ENCODE peak calls at places on chromosomes 1 and 21, in eight cellular contexts. V is GM12878, W is GM13977, U is GM06990, M is AG04450, L is fibroblast of mammary gland, Y is AG10803, I is WTC11. G is an unnamed sample.

GRCh38 chr1:226149806-226150205 is 36.7 kb downstream of the ACBD3 start:
- DNase-seq in V (no peak), W (no peak), U (no peak), M (no peak), L (peak; percentile 48), Y (peak; percentile 44), I (no peak), G (no peak)

GRCh38 chr1:206658981-206659273 is 23.6 kb downstream of the DYRK3 start:
- DNase-seq in V (no peak), W (no peak), U (no peak), M (no peak), L (no peak), Y (no peak), I (no peak), G (no peak)

GRCh38 chr1:41767534-41767933 is 151.2 kb downstream of the HIVEP3 start:
- DNase-seq in V (no peak), W (no peak), U (no peak), M (no peak), L (no peak), Y (peak; percentile 37), I (no peak), G (no peak)

GRCh38 chr1:244863491-244864252 is 671 bp downstream of the HNRNPU start:
- DNase-seq in V (no peak), W (no peak), U (no peak), M (no peak), L (peak; percentile 8), Y (no peak), I (no peak), G (peak; percentile 25)

GRCh38 chr1:24470607-24471006 is 32.0 kb upstream of the RCAN3 start:
- DNase-seq in V (no peak), W (no peak), U (no peak), M (no peak), L (no peak), Y (no peak), I (no peak), G (no peak)

GRCh38 chr1:59985901-59986735 is 59.5 kb upstream of the CYP2J2 start:
- DNase-seq in V (no peak), W (no peak), U (no peak), M (no peak), L (peak; percentile 71), Y (peak; percentile 51), I (peak; percentile 26), G (no peak)

GRCh38 chr1:53471000-53471399 is 11.8 kb downstream of the DMRTB1 start:
- DNase-seq in V (no peak), W (no peak), U (no peak), M (no peak), L (no peak), Y (no peak), I (no peak), G (no peak)

GRCh38 chr1:212013672-212014071 is 21.7 kb downstream of the INTS7 start:
- DNase-seq in V (no peak), W (no peak), U (no peak), M (no peak), L (no peak), Y (no peak), I (no peak), G (no peak)

GRCh38 chr1:222106369-222106768 is 364.5 kb upstream of the DUSP10 start:
- DNase-seq in V (no peak), W (no peak), U (no peak), M (no peak), L (no peak), Y (no peak), I (peak; percentile 20), G (no peak)

GRCh38 chr1:18263547-18264130 is 156.0 kb downstream of the IGSF21 start:
- DNase-seq in V (no peak), W (no peak), U (no peak), M (no peak), L (no peak), Y (no peak), I (no peak), G (no peak)

GRCh38 chr1:53947172-53947835 is 1.2 kb downstream of the LRRC42 start:
- DNase-seq in V (no peak), W (no peak), U (no peak), M (no peak), L (no peak), Y (peak; percentile 22), I (no peak), G (no peak)

GRCh38 chr1:78892251-78892650 is 114.3 kb downstream of the ADGRL4 start:
- DNase-seq in V (no peak), W (no peak), U (no peak), M (no peak), L (peak; percentile 78), Y (peak; percentile 55), I (no peak), G (no peak)

GRCh38 chr1:36918604-36919003 is 115.7 kb downstream of the GRIK3 start:
- DNase-seq in V (no peak), W (no peak), U (no peak), M (no peak), L (no peak), Y (no peak), I (no peak), G (no peak)

GRCh38 chr1:8182034-8182761 is 135.7 kb upstream of the SLC45A1 start:
- DNase-seq in V (peak; percentile 87), W (peak; percentile 61), U (peak; percentile 44), M (no peak), L (peak; percentile 22), Y (peak; percentile 26), I (no peak), G (no peak)

GRCh38 chr21:46386726-46387073 is 62.7 kb downstream of the PCNT start:
- DNase-seq in V (no peak), W (no peak), U (no peak), M (no peak), L (no peak), Y (no peak), I (no peak), G (no peak)
- TF ChIP-seq CTCF in V (no peak), W (no peak), U (no peak), M (no peak), L (no peak), Y (no peak), I (no peak), G (no peak)

GRCh38 chr1:230191839-230192238 is 124.8 kb downstream of the GALNT2 start:
- DNase-seq in V (no peak), W (no peak), U (no peak), M (no peak), L (no peak), Y (no peak), I (no peak), G (no peak)
- TF ChIP-seq CTCF in V (no peak), W (no peak), U (no peak), M (no peak), L (no peak), Y (no peak), I (no peak), G (no peak)

GRCh38 chr1:3775498-3776230 is 3.1 kb downstream of the SMIM1 start:
- DNase-seq in V (no peak), W (peak; percentile 86), U (peak; percentile 58), M (peak; percentile 20), L (peak; percentile 55), Y (peak; percentile 33), I (peak; percentile 64), G (no peak)
- TF ChIP-seq CTCF in V (peak; percentile 79), W (peak; percentile 65), U (peak; percentile 83), M (no peak), L (no peak), Y (no peak), I (peak; percentile 27), G (no peak)

GRCh38 chr1:231046730-231047395 is 6.8 kb upstream of the FAM89A start:
- DNase-seq in V (no peak), W (no peak), U (no peak), M (no peak), L (no peak), Y (no peak), I (no peak), G (no peak)

GRCh38 chr1:231045318-231045717 is 5.3 kb upstream of the FAM89A start:
- DNase-seq in V (no peak), W (no peak), U (no peak), M (no peak), L (no peak), Y (no peak), I (no peak), G (no peak)

GRCh38 chr1:231041705-231042261 is 1.7 kb upstream of the FAM89A start:
- DNase-seq in V (no peak), W (no peak), U (no peak), M (no peak), L (no peak), Y (no peak), I (no peak), G (no peak)

GRCh38 chr1:231040800-231041704 is 998 bp upstream of the FAM89A start:
- DNase-seq in V (no peak), W (no peak), U (peak; percentile 5), M (no peak), L (no peak), Y (no peak), I (no peak), G (no peak)

DNA sequence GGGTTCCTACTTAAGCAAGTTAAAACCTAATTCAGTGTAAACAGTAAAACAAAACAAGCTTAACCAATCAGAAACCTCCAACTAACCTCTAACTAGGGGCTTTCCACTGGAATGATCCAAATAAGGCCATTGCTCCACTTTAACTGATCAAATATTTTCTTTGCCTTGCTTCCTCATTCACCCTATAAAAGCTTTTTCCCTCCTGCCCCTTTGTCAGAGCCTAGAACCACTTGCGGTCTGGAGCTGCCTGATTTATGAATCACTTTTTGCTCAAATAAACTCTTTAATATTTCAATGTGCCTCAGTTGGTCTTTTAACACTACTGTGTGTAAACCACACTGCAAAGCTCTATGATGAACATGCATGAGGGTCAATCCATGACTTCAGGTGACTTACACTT is 4.5 kb upstream of the FAM89A start:
- DNase-seq in V (no peak), W (no peak), U (no peak), M (no peak), L (no peak), Y (no peak), I (no peak), G (no peak)
- TF ChIP-seq CTCF in V (no peak), W (no peak), U (no peak), M (no peak), L (no peak), Y (no peak), I (no peak), G (no peak)

GRCh38 chr1:233238884-233239432 is 56.6 kb downstream of the PCNX2 start:
- DNase-seq in V (no peak), W (no peak), U (no peak), M (no peak), L (no peak), Y (no peak), I (no peak), G (no peak)
- TF ChIP-seq CTCF in V (no peak), W (no peak), U (no peak), M (peak; percentile 18), L (no peak), Y (no peak), I (no peak), G (no peak)

G was measured in mesothelial cell of epicardium.